ENCODE peak calls at places on chromosomes 7 and 10, in five cellular contexts. F is OCI-M1; R is NCI-H2081; B is SJSA1; H is activated CD4-positive, alpha-beta T cell treated with anti-CD3 and anti-CD28 coated beads, Interleukin-2, amount 50 U/mL, for 24 hours. E is an unnamed sample.
A peak's percentile ranks its signal among the peaks of the same experiment; 100 is the strongest.

GRCh38 chr7:42208586-42208985 is 28.4 kb downstream of the GLI3 start:
- DNase-seq in F (no peak), R (no peak), B (no peak), H (no peak), E (no peak)

GRCh38 chr10:49616421-49617230 is 2.8 kb downstream of the CHAT start:
- DNase-seq in F (no peak), R (no peak), B (no peak), H (no peak), E (no peak)

GRCh38 chr7:2438775-2439174 is 35.4 kb downstream of the CHST12 start:
- DNase-seq in F (no peak), R (no peak), B (no peak), H (no peak), E (no peak)

GRCh38 chr10:1290071-1290471 is 233.9 kb downstream of the WDR37 start:
- DNase-seq in F (no peak), R (no peak), B (no peak), H (no peak), E (no peak)

GRCh38 chr7:98294798-98295382 is 13.4 kb downstream of the BRI3 start:
- DNase-seq in F (peak; percentile 77), R (peak; percentile 89), B (peak; percentile 48), H (no peak), E (peak; percentile 73)

GRCh38 chr7:74269757-74270277 is 15.6 kb upstream of the RFC2 start:
- DNase-seq in F (peak; percentile 93), R (peak; percentile 90), B (peak; percentile 33), H (peak; percentile 36), E (peak; percentile 75)

GRCh38 chr10:86350897-86351296 is 15.7 kb downstream of the GRID1 start:
- DNase-seq in F (no peak), R (no peak), B (no peak), H (no peak), E (no peak)

GRCh38 chr7:128100949-128101713 is 69.9 kb upstream of the LRRC4 start:
- DNase-seq in F (no peak), R (no peak), B (no peak), H (no peak), E (no peak)

GRCh38 chr7:100546129-100546867 is 7.3 kb downstream of the AGFG2 start:
- DNase-seq in F (no peak), R (peak; percentile 60), B (no peak), H (no peak), E (no peak)

GRCh38 chr10:96670786-96671185 is 49.5 kb downstream of the PIK3AP1 start:
- DNase-seq in F (no peak), R (peak; percentile 49), B (peak; percentile 86), H (no peak), E (no peak)

GRCh38 chr7:76260171-76260703 is 42.2 kb upstream of the HSPB1 start:
- DNase-seq in F (peak; percentile 38), R (no peak), B (no peak), H (peak; percentile 12), E (no peak)

GRCh38 chr7:6614941-6615737 is at the start of gene ZNF853:
- DNase-seq in F (no peak), R (peak; percentile 22), B (no peak), H (no peak), E (no peak)

GRCh38 chr7:107230334-107230733 is 61.5 kb downstream of the HBP1 start:
- DNase-seq in F (no peak), R (no peak), B (no peak), H (no peak), E (no peak)

GRCh38 chr10:105973252-105973877 is 1191.1 kb downstream of the SORCS1 start:
- DNase-seq in F (peak; percentile 20), R (no peak), B (no peak), H (no peak), E (no peak)

GRCh38 chr10:123134915-123135414 is 805 bp upstream of the HMX3 start:
- DNase-seq in F (peak; percentile 96), R (no peak), B (no peak), H (no peak), E (no peak)

GRCh38 chr7:120089968-120090367 is 183.0 kb upstream of the KCND2 start:
- DNase-seq in F (peak; percentile 40), R (no peak), B (no peak), H (no peak), E (no peak)

GRCh38 chr10:76150139-76150885 is 718.9 kb downstream of the LRMDA start:
- DNase-seq in F (no peak), R (no peak), B (peak; percentile 1), H (no peak), E (no peak)

GRCh38 chr7:80480566-80480965 is 31.3 kb downstream of the GNAT3 start:
- DNase-seq in F (peak; percentile 73), R (no peak), B (no peak), H (no peak), E (no peak)

GRCh38 chr7:41222704-41223103 is 480.2 kb downstream of the INHBA start:
- DNase-seq in F (no peak), R (no peak), B (peak; percentile 62), H (no peak), E (no peak)

GRCh38 chr7:67105382-67105781 is 108.7 kb downstream of the TYW1 start:
- DNase-seq in F (peak; percentile 96), R (no peak), B (no peak), H (no peak), E (no peak)

GRCh38 chr7:6571160-6571779 is 6.0 kb upstream of the ZDHHC4 start:
- DNase-seq in F (no peak), R (no peak), B (no peak), H (no peak), E (no peak)

GRCh38 chr10:78464856-78465221 is 431.2 kb downstream of the RPS24 start:
- DNase-seq in F (no peak), R (no peak), B (no peak), H (no peak), E (no peak)

E was measured in D721Med.